ENCODE peak calls at places on chromosomes 11 and 22, in nine cellular contexts. F is transverse colon, E is ovary, N is tibial nerve, S is sigmoid colon, X is H1, K is esophagus muscularis mucosa, B is SK-N-SH, H is suprapubic skin. R is an unnamed sample.

GRCh38 chr22:46564084-46564714 is 26.8 kb upstream of the CELSR1 start:
- DNase-seq in F (peak; percentile 71), E (no peak), N (no peak), S (peak; percentile 69), X (no peak), K (no peak), B (peak; percentile 81), H (peak; percentile 65), R (no peak)

GRCh38 chr11:123653405-123653996 is 923 bp downstream of the SCN3B start:
- DNase-seq in F (no peak), E (no peak), N (no peak), S (no peak), X (no peak), K (no peak), B (no peak), H (no peak), R (no peak)

GRCh38 chr11:124804884-124805283 is 4.7 kb upstream of the MSANTD2 start:
- DNase-seq in F (no peak), E (no peak), N (no peak), S (no peak), X (no peak), K (no peak), B (no peak), H (no peak), R (no peak)

GRCh38 chr22:35409783-35410662 is 10.1 kb downstream of the MCM5 start:
- DNase-seq in F (peak; percentile 52), E (no peak), N (no peak), S (no peak), X (no peak), K (no peak), B (no peak), H (no peak), R (no peak)

GRCh38 chr11:441418-442274 is at the start of gene ANO9:
- DNase-seq in F (peak; percentile 87), E (no peak), N (no peak), S (no peak), X (peak; percentile 77), K (no peak), B (peak; percentile 68), H (no peak), R (peak; percentile 81)

GRCh38 chr11:17730137-17730536 is 4.4 kb upstream of the KCNC1 start:
- DNase-seq in F (no peak), E (no peak), N (no peak), S (peak; percentile 56), X (no peak), K (no peak), B (no peak), H (peak; percentile 43), R (no peak)

GRCh38 chr22:35783943-35784614 is 66.4 kb downstream of the APOL5 start:
- DNase-seq in F (no peak), E (no peak), N (no peak), S (no peak), X (no peak), K (no peak), B (no peak), H (no peak), R (no peak)

GRCh38 chr22:50702261-50702671 is 29.6 kb downstream of the SHANK3 start:
- DNase-seq in F (no peak), E (no peak), N (no peak), S (peak; percentile 29), X (no peak), K (no peak), B (no peak), H (no peak), R (no peak)

GRCh38 chr11:17508306-17508705 is 31.7 kb upstream of the ABCC8 start:
- DNase-seq in F (no peak), E (no peak), N (no peak), S (no peak), X (no peak), K (no peak), B (no peak), H (no peak), R (no peak)

GRCh38 chr11:76698321-76699043 is 27.9 kb upstream of the LRRC32 start:
- DNase-seq in F (no peak), E (no peak), N (no peak), S (no peak), X (peak; percentile 79), K (no peak), B (no peak), H (no peak), R (no peak)

GRCh38 chr22:34294986-34295385 is 374.7 kb upstream of the LARGE1 start:
- DNase-seq in F (no peak), E (no peak), N (no peak), S (no peak), X (no peak), K (no peak), B (no peak), H (no peak), R (no peak)

GRCh38 chr11:96328395-96329010 is 14.5 kb downstream of the MAML2 start:
- DNase-seq in F (no peak), E (no peak), N (no peak), S (no peak), X (no peak), K (no peak), B (no peak), H (no peak), R (no peak)

GRCh38 chr11:19812710-19813109 is 100.1 kb downstream of the NAV2 start:
- DNase-seq in F (no peak), E (no peak), N (no peak), S (no peak), X (no peak), K (no peak), B (no peak), H (no peak), R (no peak)

GRCh38 chr11:130464289-130464812 is 15.9 kb downstream of the ADAMTS15 start:
- DNase-seq in F (no peak), E (no peak), N (no peak), S (no peak), X (no peak), K (no peak), B (no peak), H (no peak), R (no peak)

GRCh38 chr11:33310720-33311500 is 53.7 kb downstream of the HIPK3 start:
- DNase-seq in F (no peak), E (no peak), N (no peak), S (no peak), X (no peak), K (no peak), B (no peak), H (no peak), R (no peak)

GRCh38 chr11:59263225-59263894 is 50.6 kb upstream of the MPEG1 start:
- DNase-seq in F (peak; percentile 36), E (no peak), N (no peak), S (no peak), X (peak; percentile 82), K (peak; percentile 84), B (no peak), H (no peak), R (peak; percentile 63)
- TF ChIP-seq CTCF in F (peak; percentile 61), E (no peak), N (peak; percentile 22), S (no peak), X (peak; percentile 75), K (no peak), B (peak; percentile 9), H (no peak), R (peak; percentile 48)

DNA sequence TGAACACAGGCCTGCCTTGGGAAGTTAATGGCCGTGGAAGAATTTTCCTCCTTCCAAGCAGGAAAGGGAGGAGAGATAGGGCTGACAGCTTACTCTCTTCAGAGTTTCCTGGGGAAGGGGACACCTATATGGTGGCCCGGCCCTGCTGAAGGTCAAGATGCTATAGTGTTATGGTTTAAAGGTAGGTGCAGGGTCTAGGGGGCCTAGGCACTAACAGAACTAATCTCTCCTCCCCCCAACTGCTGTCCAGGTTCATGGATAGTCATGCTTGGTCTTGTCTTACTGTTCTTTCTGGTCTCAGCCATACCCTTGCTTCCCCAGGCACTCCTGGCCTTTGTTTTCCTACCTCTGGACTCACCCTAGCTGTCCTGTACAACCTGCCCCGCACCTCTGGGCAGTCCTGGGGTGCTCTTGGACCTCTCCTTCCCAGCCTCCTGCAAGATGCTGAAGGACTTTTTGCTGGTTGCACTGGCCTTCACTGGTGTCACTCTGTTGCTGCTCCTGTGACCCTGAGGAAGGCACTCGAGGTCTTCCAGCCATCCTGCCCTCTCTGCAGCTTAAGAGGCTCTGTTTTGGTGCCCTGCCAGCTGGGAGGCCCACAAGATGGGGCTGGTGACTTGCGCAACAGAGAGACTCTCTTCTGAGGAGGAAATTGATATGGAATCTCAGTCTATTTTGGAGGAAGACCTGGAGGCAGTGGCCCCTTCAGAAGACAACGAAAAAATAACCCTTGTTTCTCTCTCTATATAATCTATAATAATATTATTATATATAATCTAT is 17.9 kb downstream of the SEC14L3 start:
- DNase-seq in F (no peak), E (no peak), N (no peak), S (no peak), X (no peak), K (no peak), B (peak; percentile 35), H (no peak), R (no peak)
- TF ChIP-seq EP300 in F (no peak), E (no peak), N (no peak), S (no peak), X (no peak), K (no peak), B (no peak), H (no peak), R (no peak)

GRCh38 chr11:59191899-59192298 is 20.0 kb downstream of the DTX4 start:
- DNase-seq in F (no peak), E (no peak), N (no peak), S (no peak), X (no peak), K (no peak), B (no peak), H (no peak), R (no peak)

GRCh38 chr11:59192446-59193020 is 20.2 kb downstream of the MPEG1 start:
- DNase-seq in F (no peak), E (no peak), N (no peak), S (no peak), X (no peak), K (no peak), B (no peak), H (no peak), R (no peak)

GRCh38 chr11:59191095-59191494 is 19.2 kb downstream of the DTX4 start:
- DNase-seq in F (peak; percentile 47), E (no peak), N (no peak), S (no peak), X (no peak), K (no peak), B (no peak), H (no peak), R (no peak)

GRCh38 chr11:59195596-59195995 is 17.1 kb downstream of the MPEG1 start:
- DNase-seq in F (no peak), E (no peak), N (no peak), S (no peak), X (no peak), K (no peak), B (no peak), H (no peak), R (no peak)

DNA sequence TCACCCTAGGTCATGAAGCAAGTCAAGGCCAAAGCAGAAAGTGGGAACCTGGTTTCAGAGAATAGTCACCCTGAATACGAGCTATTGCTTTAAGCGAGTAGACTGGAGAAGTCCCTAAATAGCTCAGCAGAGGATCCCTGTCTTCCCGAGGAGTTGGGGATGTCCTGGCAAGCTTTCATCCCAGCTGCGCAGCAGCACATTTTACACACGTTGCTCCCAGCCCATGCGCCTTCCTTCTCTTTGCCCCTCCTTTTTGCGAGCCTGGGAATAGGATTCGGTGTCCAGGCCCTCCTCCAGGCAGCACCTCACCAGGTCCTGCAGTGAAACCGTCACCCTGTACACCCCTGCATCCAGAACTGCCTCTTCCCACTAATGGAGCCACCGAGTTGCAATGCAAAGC is 19.0 kb downstream of the MPEG1 start:
- DNase-seq in F (no peak), E (no peak), N (no peak), S (no peak), X (no peak), K (no peak), B (no peak), H (no peak), R (no peak)
- H3K36me3 ChIP-seq in F (no peaks in the 10 kb centered on the region), E (no peaks in the 10 kb centered on the region), N (peaks cover 2% of the 10 kb centered on the region), S (peaks cover 20% of the 10 kb centered on the region), X (peaks cover 61% of the 10 kb centered on the region), K (no peaks in the 10 kb centered on the region), B (no peaks in the 10 kb centered on the region), H (peaks cover 12% of the 10 kb centered on the region), R (peaks cover 83% of the 10 kb centered on the region)

GRCh38 chr22:39068033-39068785 is 8.9 kb upstream of the APOBEC3G start:
- DNase-seq in F (no peak), E (no peak), N (no peak), S (no peak), X (no peak), K (no peak), B (no peak), H (no peak), R (no peak)
- TF ChIP-seq CTCF in F (no peak), E (no peak), N (no peak), S (no peak), X (no peak), K (no peak), B (no peak), H (no peak), R (no peak)